ENCODE peak calls at places on chromosomes 12 and 14, in nine cellular contexts. B, N, T, O, C, J, W, P and V are unnamed samples.

GRCh38 chr14:67187210-67187609 is 2.0 kb upstream of the GARIN2 start:
- DNase-seq in N (no peak), T (peak; percentile 74), P (no peak), C (no peak), W (no peak), O (no peak), J (no peak), B (no peak), V (peak; percentile 83)

GRCh38 chr12:15979096-15980091 is 68.3 kb downstream of the DERA start:
- DNase-seq in J (peak; percentile 19), B (peak; percentile 34), C (no peak), T (no peak), P (peak; percentile 14), N (no peak), O (no peak), W (no peak), V (peak; percentile 26)

GRCh38 chr14:31880935-31881334 is 196.2 kb upstream of the ARHGAP5 start:
- DNase-seq in J (no peak), P (peak; percentile 14), W (no peak), O (no peak), B (no peak), C (no peak), N (no peak), T (no peak), V (peak; percentile 83)

GRCh38 chr12:100955139-100955538 is 160.6 kb downstream of the ANO4 start:
- DNase-seq in O (no peak), N (peak; percentile 2), B (no peak), W (no peak), P (peak; percentile 30), C (no peak), J (no peak), T (no peak), V (peak; percentile 58)

GRCh38 chr14:96100171-96101064 is 61.3 kb downstream of the C14orf132 start:
- DNase-seq in N (no peak), C (peak; percentile 85), T (peak; percentile 28), B (peak; percentile 75), W (peak; percentile 80), P (peak; percentile 86), J (peak; percentile 88), O (peak; percentile 73), V (no peak)

GRCh38 chr12:25020621-25021243 is 71.8 kb upstream of the BCAT1 start:
- DNase-seq in J (no peak), O (no peak), B (no peak), P (no peak), W (no peak), T (no peak), N (no peak), C (no peak), V (no peak)

GRCh38 chr14:24325963-24326362 is 8.9 kb downstream of the ADCY4 start:
- DNase-seq in C (no peak), N (no peak), B (no peak), T (no peak), W (peak; percentile 35), J (no peak), O (no peak), P (no peak), V (no peak)

GRCh38 chr12:4975574-4975973 is 65.9 kb downstream of the KCNA1 start:
- DNase-seq in W (peak; percentile 66), C (no peak), N (no peak), B (peak; percentile 10), P (no peak), J (peak; percentile 73), O (no peak), T (no peak), V (no peak)

GRCh38 chr12:76080729-76081415 is 3.6 kb downstream of the NAP1L1 start:
- DNase-seq in W (no peak), O (no peak), P (peak; percentile 30), T (no peak), N (no peak), C (no peak), J (peak; percentile 16), B (no peak), V (no peak)

GRCh38 chr12:130925616-130926015 is 28.1 kb upstream of the ADGRD1 start:
- DNase-seq in J (no peak), B (no peak), W (no peak), C (no peak), O (no peak), P (no peak), T (no peak), N (no peak), V (no peak)

GRCh38 chr12:10169094-10169493 is 2.8 kb downstream of the OLR1 start:
- DNase-seq in C (no peak), O (no peak), P (no peak), W (no peak), J (no peak), T (no peak), B (no peak), N (no peak), V (no peak)

GRCh38 chr12:131077931-131078391 is 124.3 kb downstream of the ADGRD1 start:
- DNase-seq in O (no peak), T (no peak), B (no peak), J (peak; percentile 17), P (no peak), W (no peak), N (no peak), C (peak; percentile 36), V (no peak)

GRCh38 chr12:14108702-14109101 is 127.3 kb upstream of the GRIN2B start:
- DNase-seq in W (no peak), J (no peak), N (no peak), C (no peak), O (no peak), P (peak; percentile 15), T (no peak), B (no peak), V (no peak)

GRCh38 chr12:116070420-116070819 is 207.1 kb downstream of the MED13L start:
- DNase-seq in P (no peak), T (no peak), W (no peak), J (no peak), B (no peak), N (no peak), O (no peak), C (no peak), V (no peak)

GRCh38 chr14:94480809-94481208 is 4.8 kb upstream of the SERPINA9 start:
- DNase-seq in T (no peak), C (peak; percentile 38), P (no peak), N (no peak), O (no peak), J (no peak), B (no peak), W (no peak), V (no peak)

GRCh38 chr12:94340568-94340967 is 119.1 kb downstream of the CEP83 start:
- DNase-seq in W (no peak), P (no peak), J (no peak), B (no peak), C (no peak), T (no peak), O (no peak), N (no peak), V (no peak)

GRCh38 chr12:104458645-104459555 is 2.2 kb downstream of the CHST11 start:
- DNase-seq in N (peak; percentile 10), P (peak; percentile 42), C (no peak), J (no peak), B (peak; percentile 30), O (peak; percentile 31), T (no peak), W (peak; percentile 74), V (no peak)
- TF ChIP-seq CTCF in N (no peak), P (no peak), C (no peak), J (no peak), B (no peak), O (no peak), T (no peak), W (no peak), V (no peak)

GRCh38 chr14:85535316-85535715 is 5.4 kb downstream of the FLRT2 start:
- DNase-seq in B (no peak), J (no peak), P (no peak), W (no peak), T (no peak), O (no peak), N (no peak), C (no peak), V (no peak)

GRCh38 chr14:85534914-85535313 is 5.0 kb downstream of the FLRT2 start:
- DNase-seq in C (no peak), O (no peak), T (no peak), W (no peak), J (no peak), N (no peak), B (no peak), P (no peak), V (no peak)

GRCh38 chr14:85532981-85533820 is 3.3 kb downstream of the FLRT2 start:
- DNase-seq in W (peak; percentile 66), N (no peak), B (no peak), C (no peak), T (no peak), J (peak; percentile 66), P (peak; percentile 85), O (peak; percentile 48), V (no peak)

GRCh38 chr14:85533821-85534271 is 3.9 kb downstream of the FLRT2 start:
- DNase-seq in J (peak; percentile 30), W (peak; percentile 61), B (no peak), N (no peak), C (no peak), O (no peak), T (no peak), P (peak; percentile 54), V (no peak)

GRCh38 chr14:85534435-85534834 is 4.5 kb downstream of the FLRT2 start:
- DNase-seq in B (no peak), N (no peak), C (no peak), T (no peak), P (peak; percentile 46), O (no peak), J (peak; percentile 6), W (no peak), V (no peak)
- H3K4me3 ChIP-seq in B (no peak overlapping the region), N (peak overlapping the region; percentile 77), C (peak overlapping the region; percentile 40), T (peak overlapping the region; percentile 50), P (peak overlapping the region; percentile 65), O (peak overlapping the region; percentile 68), J (peak overlapping the region; percentile 84), W (peak overlapping the region; percentile 54), V (peak overlapping the region; percentile 58)

DNA sequence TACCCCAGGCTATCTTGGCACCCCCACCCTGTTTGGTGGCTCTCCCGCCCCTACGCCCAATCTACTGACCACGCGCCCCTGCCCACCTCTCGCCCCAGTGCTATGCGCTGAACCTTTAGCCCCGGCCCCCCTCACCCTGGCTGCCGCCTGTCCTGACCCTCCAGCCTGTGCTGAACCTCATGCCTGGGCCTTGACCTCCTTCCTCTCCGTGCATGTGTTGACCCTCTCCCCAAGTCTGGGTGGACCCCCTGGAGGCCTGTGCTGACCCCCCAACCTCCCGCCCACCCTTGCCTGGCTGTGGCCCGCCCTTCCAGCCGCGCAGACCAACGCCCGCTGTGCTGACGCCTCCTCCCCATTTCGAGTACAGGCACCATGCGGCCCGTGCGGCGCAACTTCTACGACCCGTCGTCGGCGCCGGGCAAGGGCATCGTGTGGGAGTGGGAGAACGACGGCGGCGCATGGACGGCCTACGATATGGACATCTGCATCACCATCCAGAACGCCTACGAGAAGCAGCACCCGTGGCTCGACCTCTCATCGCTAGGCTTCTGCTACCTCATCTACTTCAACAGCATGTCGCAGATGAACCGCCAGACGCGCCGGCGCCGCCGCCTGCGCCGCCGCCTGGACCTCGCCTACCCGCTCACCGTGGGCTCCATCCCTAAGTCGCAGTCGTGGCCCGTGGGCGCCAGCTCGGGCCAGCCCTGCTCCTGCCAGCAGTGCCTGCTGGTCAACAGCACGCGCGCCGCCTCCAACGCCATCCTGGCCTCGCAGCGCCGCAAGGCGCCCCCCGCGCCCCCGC is 20.7 kb downstream of the DTX1 start:
- DNase-seq in J (no peak), B (no peak), P (no peak), T (no peak), C (no peak), N (no peak), W (no peak), O (no peak), V (no peak)
- H3K36me3 ChIP-seq in J (peaks cover 6% of the 10 kb centered on the region), B (no peaks in the 10 kb centered on the region), P (no peaks in the 10 kb centered on the region), T (no peaks in the 10 kb centered on the region), C (no peaks in the 10 kb centered on the region), N (no peaks in the 10 kb centered on the region), W (no peaks in the 10 kb centered on the region), O (no peaks in the 10 kb centered on the region), V (no peaks in the 10 kb centered on the region)

GRCh38 chr14:63727736-63728728 is at the start of gene SGPP1:
- DNase-seq in J (peak; percentile 89), C (peak; percentile 88), B (peak; percentile 90), N (peak; percentile 57), W (peak; percentile 90), O (peak; percentile 77), T (peak; percentile 64), P (peak; percentile 85), V (peak; percentile 58)
- TF ChIP-seq CTCF in J (peak; percentile 59), C (no peak), B (no peak), N (no peak), W (peak; percentile 41), O (peak; percentile 64), T (peak; percentile 42), P (peak; percentile 32), V (no peak)